ENCODE peak calls at places on chromosomes 12 and 14, in ten cellular contexts. H is left ventricle myocardium inferior, M is nephron progenitor cell, R is upper lobe of left lung, A is tibial artery, E is frontal cortex, L is NCI-H2171 treated with DMSO at 0.1 percent for 48 hours, Q is fibroblast of the aortic adventitia, X is dermis microvascular lymphatic vessel endothelial cell, W is pulmonary artery endothelial cell. N is an unnamed sample.

GRCh38 chr12:95487024-95487423 is 13.1 kb downstream of the METAP2 start:
- DNase-seq in E (no peak), X (no peak), A (no peak), M (no peak), R (no peak), W (no peak), H (no peak), L (peak; percentile 5), Q (no peak), N (no peak)

GRCh38 chr12:98741615-98742265 is 96.7 kb downstream of the APAF1 start:
- DNase-seq in W (no peak), M (peak; percentile 50), E (no peak), H (no peak), Q (no peak), L (peak; percentile 92), A (no peak), X (no peak), R (no peak), N (no peak)

GRCh38 chr14:75519826-75520692 is 2.2 kb upstream of the BATF start:
- DNase-seq in X (no peak), R (no peak), H (no peak), A (no peak), E (no peak), L (no peak), M (no peak), Q (peak; percentile 31), W (no peak), N (no peak)

GRCh38 chr12:131928080-131928764 is 854 bp upstream of the PUS1 start:
- DNase-seq in L (no peak), A (no peak), Q (peak; percentile 15), H (no peak), X (no peak), M (no peak), E (no peak), R (no peak), W (no peak), N (no peak)

GRCh38 chr12:53320352-53321195 is 836 bp downstream of the AAAS start:
- DNase-seq in R (no peak), X (no peak), W (no peak), E (no peak), H (no peak), L (no peak), A (no peak), M (no peak), Q (no peak), N (no peak)

GRCh38 chr14:20848316-20848954 is 42.8 kb upstream of the RNASE3 start:
- DNase-seq in M (no peak), E (peak; percentile 27), W (no peak), L (no peak), X (no peak), Q (peak; percentile 12), A (no peak), R (peak; percentile 47), H (no peak), N (no peak)

GRCh38 chr12:49776413-49776812 is 35.1 kb downstream of the TMBIM6 start:
- DNase-seq in M (peak; percentile 52), R (peak; percentile 76), L (peak; percentile 86), E (peak; percentile 78), Q (peak; percentile 90), W (peak; percentile 33), H (peak; percentile 63), A (peak; percentile 76), X (peak; percentile 46), N (peak; percentile 79)

GRCh38 chr12:30754383-30754749 is 385 bp downstream of the CAPRIN2 start:
- DNase-seq in Q (no peak), R (no peak), L (peak; percentile 50), E (no peak), A (no peak), W (no peak), X (no peak), H (no peak), M (no peak), N (no peak)

GRCh38 chr14:73887116-73887490 is 444 bp downstream of the ZNF410 start:
- DNase-seq in M (peak; percentile 30), E (no peak), A (no peak), W (no peak), H (no peak), X (peak; percentile 12), L (no peak), Q (peak; percentile 50), R (peak; percentile 30), N (no peak)

GRCh38 chr12:5073054-5073453 is 29.4 kb downstream of the KCNA5 start:
- DNase-seq in L (no peak), H (no peak), R (no peak), Q (no peak), X (no peak), A (no peak), E (no peak), W (no peak), M (no peak), N (no peak)

GRCh38 chr14:106790189-106791036 is 1264.0 kb downstream of the TMEM121 start:
- DNase-seq in W (no peak), H (peak; percentile 44), M (peak; percentile 19), Q (no peak), L (peak; percentile 26), E (no peak), A (no peak), X (peak; percentile 2), R (peak; percentile 64), N (no peak)

GRCh38 chr12:31647106-31647505 is 12.4 kb upstream of the ETFBKMT start:
- DNase-seq in X (peak; percentile 14), W (no peak), H (no peak), M (no peak), L (no peak), Q (no peak), A (no peak), R (no peak), E (no peak), N (no peak)

GRCh38 chr12:102195826-102196225 is 1.8 kb downstream of the PMCH start:
- DNase-seq in W (no peak), H (no peak), A (no peak), M (no peak), Q (no peak), E (no peak), R (no peak), L (no peak), X (peak; percentile 63), N (no peak)

GRCh38 chr12:43501705-43502104 is 50.3 kb downstream of the ADAMTS20 start:
- DNase-seq in M (no peak), H (no peak), W (no peak), A (no peak), R (no peak), X (no peak), L (peak; percentile 44), Q (peak; percentile 53), E (no peak), N (no peak)

GRCh38 chr14:39265741-39266588 is 32.2 kb downstream of the MIA2 start:
- DNase-seq in M (no peak), W (no peak), X (no peak), E (peak; percentile 7), R (no peak), L (no peak), Q (peak; percentile 70), A (no peak), H (peak; percentile 58), N (no peak)

GRCh38 chr12:64560395-64561301 is 49.6 kb upstream of the RASSF3 start:
- DNase-seq in A (no peak), X (no peak), L (no peak), W (peak; percentile 27), M (no peak), H (no peak), E (no peak), R (no peak), Q (peak; percentile 95), N (no peak)

GRCh38 chr14:85576848-85577541 is 47.1 kb downstream of the FLRT2 start:
- DNase-seq in L (no peak), M (no peak), E (no peak), Q (no peak), R (no peak), A (no peak), H (no peak), W (no peak), X (no peak), N (no peak)

GRCh38 chr12:59938190-59938962 is 342.5 kb downstream of the SLC16A7 start:
- DNase-seq in X (no peak), M (no peak), W (no peak), E (no peak), R (no peak), H (no peak), L (no peak), Q (no peak), A (no peak), N (no peak)

GRCh38 chr14:93981874-93982683 is 5.7 kb upstream of the ASB2 start:
- DNase-seq in A (no peak), M (no peak), X (no peak), Q (no peak), L (no peak), W (no peak), E (no peak), H (no peak), R (no peak), N (no peak)

GRCh38 chr12:98595152-98595988 is 1.9 kb downstream of the SLC25A3 start:
- DNase-seq in M (no peak), H (no peak), X (no peak), A (no peak), L (no peak), Q (peak; percentile 84), R (no peak), W (peak; percentile 32), E (no peak), N (no peak)

GRCh38 chr14:26820101-26820500 is 222.3 kb upstream of the NOVA1 start:
- DNase-seq in M (no peak), Q (no peak), A (no peak), X (no peak), W (no peak), R (no peak), H (no peak), E (no peak), L (no peak), N (no peak)

GRCh38 chr12:14989790-14990189 is 16.9 kb downstream of the PDE6H start:
- DNase-seq in Q (no peak), M (no peak), H (no peak), A (no peak), L (no peak), R (no peak), W (no peak), E (no peak), X (no peak), N (no peak)

GRCh38 chr12:52590021-52590420 is 11.2 kb downstream of the KRT72 start:
- DNase-seq in R (no peak), L (no peak), A (peak; percentile 21), W (no peak), Q (no peak), H (no peak), X (no peak), E (no peak), M (no peak), N (no peak)

GRCh38 chr14:81176224-81176623 is 44.5 kb downstream of the GTF2A1 start:
- DNase-seq in Q (no peak), L (no peak), M (no peak), W (no peak), A (peak; percentile 68), X (no peak), E (no peak), R (peak; percentile 75), H (peak; percentile 33), N (no peak)

GRCh38 chr14:34538871-34539406 is 562 bp downstream of the EAPP start:
- DNase-seq in E (no peak), L (no peak), X (peak; percentile 30), Q (peak; percentile 16), W (no peak), M (no peak), H (no peak), A (no peak), R (no peak), N (no peak)

GRCh38 chr12:1488908-1489381 is 105.4 kb downstream of the FBXL14 start:
- DNase-seq in L (no peak), Q (no peak), W (no peak), E (no peak), A (peak; percentile 60), R (no peak), H (no peak), X (no peak), M (no peak), N (no peak)

GRCh38 chr12:83046019-83046418 is 359.3 kb downstream of the TMTC2 start:
- DNase-seq in A (no peak), L (no peak), X (no peak), E (no peak), H (no peak), W (no peak), Q (no peak), M (no peak), R (no peak), N (no peak)

GRCh38 chr14:56659964-56660551 is 80.5 kb downstream of the TMEM260 start:
- DNase-seq in A (no peak), L (peak; percentile 72), X (peak; percentile 38), H (no peak), M (no peak), Q (peak; percentile 43), E (peak; percentile 51), R (no peak), W (peak; percentile 29), N (no peak)